ENCODE peak calls at places on chromosomes 5 and 9, in eight cellular contexts. T, B, H, U, F, M, Z and K are unnamed samples.

GRCh38 chr5:61918606-61919005 is 387.4 kb upstream of the KIF2A start:
- DNase-seq in T (no peak), Z (no peak), U (no peak), F (no peak), H (no peak), B (no peak), M (no peak), K (no peak)

GRCh38 chr9:8855046-8855445 is 1055.5 kb upstream of the DMAC1 start:
- DNase-seq in F (no peak), T (no peak), Z (no peak), M (peak; percentile 47), H (no peak), U (no peak), B (no peak), K (no peak)

GRCh38 chr9:21747171-21747570 is 55.3 kb upstream of the MTAP start:
- DNase-seq in Z (no peak), H (no peak), T (no peak), M (peak; percentile 92), U (no peak), F (no peak), B (no peak), K (no peak)

GRCh38 chr9:83969602-83970001 is 10.4 kb downstream of the HNRNPK start:
- DNase-seq in Z (no peak), F (no peak), B (no peak), H (no peak), M (no peak), T (no peak), U (no peak), K (no peak)

GRCh38 chr5:75736273-75736672 is 19.0 kb upstream of the POC5 start:
- DNase-seq in Z (no peak), M (no peak), H (no peak), U (no peak), F (no peak), B (no peak), T (no peak), K (no peak)

GRCh38 chr9:84556556-84556955 is 113.0 kb upstream of the NTRK2 start:
- DNase-seq in Z (no peak), F (no peak), B (no peak), T (no peak), U (no peak), H (no peak), M (no peak), K (no peak)

GRCh38 chr5:137791387-137791786 is 37.2 kb upstream of the HNRNPA0 start:
- DNase-seq in H (no peak), Z (no peak), T (no peak), F (no peak), B (no peak), U (no peak), M (no peak), K (no peak)

GRCh38 chr9:76581752-76582151 is 122.8 kb downstream of the GCNT1 start:
- DNase-seq in Z (no peak), M (no peak), H (no peak), U (no peak), T (no peak), B (no peak), F (no peak), K (no peak)

GRCh38 chr5:131413605-131414559 is 150.0 kb downstream of the CDC42SE2 start:
- DNase-seq in F (no peak), B (no peak), M (no peak), H (no peak), T (no peak), U (no peak), Z (no peak), K (no peak)

GRCh38 chr9:107176701-107177100 is 106.4 kb upstream of the RAD23B start:
- DNase-seq in U (no peak), B (no peak), Z (peak; percentile 20), H (no peak), T (no peak), F (no peak), M (peak; percentile 66), K (no peak)

GRCh38 chr5:176676361-176676824 is 29.1 kb downstream of the TSPAN17 start:
- DNase-seq in Z (no peak), B (peak; percentile 84), M (peak; percentile 48), T (peak; percentile 32), H (no peak), U (no peak), F (peak; percentile 68), K (no peak)

GRCh38 chr5:169494383-169495251 is 89.0 kb upstream of the SPDL1 start:
- DNase-seq in F (no peak), U (no peak), B (no peak), Z (no peak), T (no peak), M (no peak), H (no peak), K (no peak)

GRCh38 chr5:129972774-129973173 is 68.5 kb downstream of the CHSY3 start:
- DNase-seq in U (no peak), B (no peak), F (no peak), Z (no peak), M (no peak), H (no peak), T (no peak), K (no peak)

GRCh38 chr5:58439094-58439644 is 20.7 kb downstream of the PLK2 start:
- DNase-seq in U (no peak), T (no peak), F (no peak), Z (no peak), H (no peak), M (no peak), B (no peak), K (no peak)

GRCh38 chr5:94540856-94541494 is 77.4 kb downstream of the KIAA0825 start:
- DNase-seq in M (no peak), T (no peak), F (no peak), U (no peak), Z (no peak), H (no peak), B (no peak), K (no peak)

GRCh38 chr5:171592741-171593140 is 173.3 kb downstream of the FGF18 start:
- DNase-seq in H (no peak), F (no peak), Z (no peak), B (no peak), T (no peak), M (no peak), U (no peak), K (no peak)

GRCh38 chr9:92292338-92293074 is 991 bp downstream of the IARS1 start:
- DNase-seq in H (no peak), T (no peak), Z (no peak), F (no peak), M (no peak), U (no peak), B (no peak), K (no peak)

GRCh38 chr5:143229896-143230675 is 173.4 kb downstream of the NR3C1 start:
- DNase-seq in T (no peak), B (no peak), U (peak; percentile 14), M (no peak), H (no peak), F (peak; percentile 83), Z (no peak), K (no peak)

GRCh38 chr9:20321683-20322082 is 300.6 kb downstream of the MLLT3 start:
- DNase-seq in B (no peak), F (no peak), H (no peak), M (no peak), Z (no peak), U (peak; percentile 32), T (no peak), K (no peak)

GRCh38 chr5:74626386-74627222 is 13.9 kb downstream of the ENC1 start:
- DNase-seq in B (no peak), H (no peak), T (no peak), M (no peak), Z (peak; percentile 49), U (no peak), F (no peak), K (no peak)

GRCh38 chr9:21565137-21565536 is 83.0 kb upstream of the IFNE start:
- DNase-seq in F (no peak), B (no peak), T (peak; percentile 81), U (no peak), H (no peak), Z (no peak), M (no peak), K (no peak)

GRCh38 chr5:131610198-131611063 is 24.6 kb downstream of the RAPGEF6 start:
- DNase-seq in H (no peak), Z (no peak), F (no peak), T (peak; percentile 26), B (no peak), M (peak; percentile 68), U (no peak), K (no peak)

GRCh38 chr5:150144876-150145275 is 10.8 kb downstream of the PDGFRB start:
- DNase-seq in Z (no peak), B (no peak), M (peak; percentile 49), U (no peak), H (no peak), F (no peak), T (no peak), K (peak; percentile 32)
- H3K27ac ChIP-seq in Z (peak overlapping the region; percentile 72), B (no peak overlapping the region), M (peak overlapping the region; percentile 70), U (no peak overlapping the region), H (peak overlapping the region; percentile 71), F (no peak overlapping the region), T (no peak overlapping the region), K (peak overlapping the region; percentile 72)

GRCh38 chr9:124645274-124645673 is 125.8 kb downstream of the NR6A1 start:
- DNase-seq in H (no peak), T (no peak), B (no peak), Z (no peak), U (no peak), M (no peak), F (no peak), K (no peak)
- H3K27ac ChIP-seq in H (no peak overlapping the region), T (no peak overlapping the region), B (no peak overlapping the region), Z (no peak overlapping the region), U (no peak overlapping the region), M (no peak overlapping the region), F (no peak overlapping the region), K (no peak overlapping the region)

GRCh38 chr5:122591828-122592227 is 183.1 kb upstream of the SNX2 start:
- DNase-seq in Z (no peak), B (no peak), M (no peak), U (no peak), H (no peak), F (no peak), T (no peak), K (no peak)
- H3K27ac ChIP-seq in Z (no peak overlapping the region), B (no peak overlapping the region), M (no peak overlapping the region), U (no peak overlapping the region), H (no peak overlapping the region), F (no peak overlapping the region), T (no peak overlapping the region), K (no peak overlapping the region)

GRCh38 chr5:180233729-180234128 is 24.7 kb upstream of the RASGEF1C start:
- DNase-seq in U (no peak), F (no peak), H (no peak), T (no peak), M (no peak), Z (no peak), B (no peak), K (no peak)
- H3K27ac ChIP-seq in U (no peak overlapping the region), F (no peak overlapping the region), H (no peak overlapping the region), T (no peak overlapping the region), M (no peak overlapping the region), Z (no peak overlapping the region), B (no peak overlapping the region), K (no peak overlapping the region)

DNA sequence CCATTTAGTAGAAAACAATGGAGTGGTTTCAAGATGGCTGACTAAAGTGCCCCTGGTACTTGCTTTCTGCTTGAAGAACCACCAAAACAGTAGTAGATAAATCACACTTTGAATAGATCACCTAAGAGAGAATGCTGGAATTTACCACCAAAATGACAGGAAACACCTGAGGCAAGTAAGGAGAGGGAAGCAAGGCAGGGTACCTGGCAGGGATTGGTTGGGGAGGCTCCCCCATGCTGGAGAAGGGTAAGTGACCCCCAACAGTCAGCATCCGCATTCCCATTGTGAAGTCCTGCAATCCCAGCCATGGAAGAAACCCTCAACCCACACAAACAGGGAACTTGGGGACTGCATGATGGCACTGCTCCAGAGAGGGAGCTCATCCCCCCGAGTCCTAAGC is 105.5 kb downstream of the PLPP1 start:
- DNase-seq in Z (no peak), M (no peak), F (no peak), T (no peak), H (no peak), B (no peak), U (no peak), K (no peak)
- H3K27ac ChIP-seq in Z (peak overlapping the region; percentile 57), M (no peak overlapping the region), F (no peak overlapping the region), T (no peak overlapping the region), H (no peak overlapping the region), B (no peak overlapping the region), U (no peak overlapping the region), K (no peak overlapping the region)